ENCODE peak calls at places on chromosomes 13 and 19, in five cellular contexts. J, T, Q, G and R are unnamed samples.
A peak's percentile ranks its signal among the peaks of the same experiment; 100 is the strongest.

GRCh38 chr19:32526895-32527294 is 54.1 kb upstream of the PDCD5 start:
- DNase-seq in T (no peak), G (no peak), Q (no peak), J (no peak), R (no peak)

GRCh38 chr13:77898097-77898496 is 20.5 kb downstream of the EDNRB start:
- DNase-seq in Q (no peak), G (no peak), J (no peak), T (no peak), R (no peak)

GRCh38 chr19:3507371-3508120 is 1.4 kb downstream of the FZR1 start:
- DNase-seq in J (no peak), T (peak; percentile 35), Q (no peak), G (no peak), R (no peak)

GRCh38 chr19:575527-576506 is 3.4 kb downstream of the BSG start:
- DNase-seq in T (peak; percentile 81), Q (no peak), J (no peak), G (no peak), R (no peak)

GRCh38 chr13:41388143-41388881 is 69.0 kb upstream of the RGCC start:
- DNase-seq in J (no peak), G (no peak), Q (no peak), T (no peak), R (no peak)

GRCh38 chr13:33676700-33677048 is 141.3 kb upstream of the RFC3 start:
- DNase-seq in G (peak; percentile 68), T (peak; percentile 64), J (no peak), Q (no peak), R (no peak)

GRCh38 chr13:98039964-98040363 is 86.5 kb downstream of the IPO5 start:
- DNase-seq in Q (no peak), T (no peak), J (no peak), G (no peak), R (no peak)

GRCh38 chr19:6056801-6057650 is 53.3 kb downstream of the RFX2 start:
- DNase-seq in T (peak; percentile 47), Q (no peak), G (peak; percentile 77), J (peak; percentile 95), R (peak; percentile 53)

GRCh38 chr13:26485786-26486185 is 71.7 kb upstream of the WASF3 start:
- DNase-seq in J (no peak), T (no peak), Q (no peak), G (no peak), R (no peak)

GRCh38 chr13:62887046-62887445 is 1471.4 kb upstream of the PCDH20 start:
- DNase-seq in Q (no peak), T (no peak), J (no peak), G (no peak), R (no peak)

GRCh38 chr13:51549050-51549449 is 35.2 kb upstream of the WDFY2 start:
- DNase-seq in Q (no peak), G (peak; percentile 65), T (no peak), J (no peak), R (no peak)

GRCh38 chr19:3699071-3699740 is 1.1 kb downstream of the PIP5K1C start:
- DNase-seq in T (no peak), J (no peak), G (peak; percentile 47), Q (no peak), R (no peak)

GRCh38 chr19:10086904-10087256 is 763 bp downstream of the SHFL start:
- DNase-seq in T (no peak), J (no peak), G (no peak), Q (no peak), R (no peak)

GRCh38 chr13:30652746-30653145 is 35.0 kb downstream of the USPL1 start:
- DNase-seq in G (no peak), Q (no peak), T (no peak), J (no peak), R (no peak)

GRCh38 chr13:46267166-46267565 is 55.4 kb downstream of the LRRC63 start:
- DNase-seq in T (no peak), J (no peak), Q (no peak), G (no peak), R (no peak)

GRCh38 chr13:49812806-49813205 is 20.3 kb upstream of the KPNA3 start:
- DNase-seq in J (no peak), Q (no peak), T (no peak), G (no peak), R (no peak)

GRCh38 chr13:46668906-46669525 is 116.0 kb downstream of the LRCH1 start:
- DNase-seq in G (no peak), J (no peak), Q (no peak), T (no peak), R (no peak)

GRCh38 chr19:13887039-13887438 is 10.1 kb downstream of the NANOS3 start:
- DNase-seq in G (no peak), Q (no peak), T (peak; percentile 69), J (no peak), R (no peak)

GRCh38 chr19:14954071-14954655 is 12.9 kb downstream of the OR7C2 start:
- DNase-seq in J (no peak), T (no peak), G (no peak), Q (no peak), R (no peak)

GRCh38 chr19:38266070-38266469 is 1.7 kb downstream of the SPINT2 start:
- DNase-seq in J (no peak), Q (no peak), G (peak; percentile 63), T (no peak), R (no peak)

GRCh38 chr19:4937060-4937459 is 27.8 kb downstream of the UHRF1 start:
- DNase-seq in T (no peak), J (no peak), Q (no peak), G (no peak), R (no peak)

GRCh38 chr19:18879579-18880373 is 16.2 kb downstream of the CERS1 start:
- DNase-seq in J (no peak), T (peak; percentile 71), Q (no peak), G (no peak), R (no peak)

GRCh38 chr13:42239644-42240043 is 32.3 kb upstream of the AKAP11 start:
- DNase-seq in J (no peak), T (no peak), G (no peak), Q (no peak), R (no peak)

GRCh38 chr13:41402695-41403511 is 54.4 kb upstream of the RGCC start:
- DNase-seq in T (no peak), Q (no peak), G (no peak), J (no peak), R (no peak)

GRCh38 chr19:35261356-35262100 is 7.2 kb upstream of the USF2 start:
- DNase-seq in J (no peak), G (no peak), Q (no peak), T (peak; percentile 17), R (no peak)

GRCh38 chr13:98264877-98265276 is 87.8 kb upstream of the RNF113B start:
- DNase-seq in J (no peak), G (no peak), T (no peak), Q (no peak), R (no peak)

GRCh38 chr13:87680298-87680697 is 9.1 kb downstream of the SLITRK5 start:
- DNase-seq in T (no peak), Q (no peak), G (no peak), J (no peak), R (no peak)

GRCh38 chr13:22468055-22468454 is 712.7 kb upstream of the SGCG start:
- DNase-seq in T (no peak), J (no peak), Q (no peak), G (no peak), R (no peak)

GRCh38 chr19:5255602-5256231 is 84.9 kb downstream of the PTPRS start:
- DNase-seq in Q (no peak), T (no peak), G (no peak), J (no peak), R (no peak)

GRCh38 chr19:49223472-49223871 is 65.9 kb downstream of the TRPM4 start:
- DNase-seq in Q (no peak), T (no peak), G (no peak), J (no peak), R (no peak)

GRCh38 chr13:77733674-77734073 is 36.2 kb downstream of the SLAIN1 start:
- DNase-seq in T (no peak), J (no peak), G (no peak), Q (no peak), R (no peak)

GRCh38 chr19:18700501-18701249 is 17.2 kb downstream of the CRTC1 start:
- DNase-seq in T (peak; percentile 93), Q (no peak), G (peak; percentile 83), J (no peak), R (no peak)

GRCh38 chr13:91596832-91597231 is 198.4 kb downstream of the GPC5 start:
- DNase-seq in Q (no peak), J (no peak), T (no peak), G (no peak), R (no peak)

DNA sequence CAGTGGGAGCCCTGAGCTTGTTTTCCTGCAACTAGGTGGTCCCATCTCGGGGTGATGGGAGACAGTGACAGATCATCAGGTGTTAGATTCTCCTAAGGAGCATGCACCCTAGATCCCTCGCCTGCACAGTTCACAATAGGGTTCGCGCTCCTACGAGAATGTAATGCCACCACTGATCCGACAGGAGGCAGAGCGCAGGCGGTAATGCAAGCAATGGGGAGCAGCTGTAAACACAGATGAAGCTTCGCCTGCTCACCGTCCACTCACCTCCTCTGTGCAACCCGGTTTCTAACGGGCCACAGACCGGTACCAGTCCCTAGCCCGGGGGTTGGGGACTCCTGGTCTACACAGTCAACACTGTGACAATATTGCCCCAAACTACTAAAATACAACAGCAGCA is 38.8 kb downstream of the CARD8 start:
- DNase-seq in T (no peak), G (no peak), Q (no peak), J (no peak), R (no peak)
- TF ChIP-seq CTCF in T (no peak), G (no peak), Q (no peak), J (no peak), R (no peak)

DNA sequence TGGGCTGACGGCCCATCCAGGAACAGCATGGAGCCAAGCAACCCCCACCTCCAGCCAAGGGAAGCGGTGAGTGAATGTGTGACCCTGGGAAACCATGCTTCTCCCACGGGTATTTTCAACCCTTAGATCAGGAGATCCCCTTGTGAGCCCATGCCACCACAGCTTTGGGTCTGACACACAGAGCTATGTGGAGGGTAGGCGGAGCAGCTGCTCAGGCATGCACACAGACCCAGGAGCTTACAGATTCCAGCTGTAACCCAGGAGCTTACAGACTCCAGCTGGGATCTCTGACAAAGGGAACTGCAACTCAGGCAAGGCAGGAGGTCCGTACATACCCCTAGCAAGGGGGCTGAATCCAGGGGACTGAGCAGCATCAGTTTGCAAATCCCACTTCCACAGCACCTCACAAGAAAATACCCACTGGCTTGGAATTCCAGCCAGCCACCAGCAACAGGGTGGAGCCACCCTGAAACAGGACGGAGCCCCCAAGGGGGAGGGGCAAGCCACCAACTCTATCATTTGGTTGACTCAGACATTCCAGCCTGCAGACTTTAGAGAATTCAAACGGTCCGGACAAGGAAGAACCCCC is 40.8 kb upstream of the RFXAP start:
- DNase-seq in Q (no peak), T (no peak), G (no peak), J (peak; percentile 9), R (peak; percentile 29)
- H3K4me3 ChIP-seq in Q (no peak overlapping the region), T (no peak overlapping the region), G (no peak overlapping the region), J (no peak overlapping the region), R (peak overlapping the region; percentile 35)

DNA sequence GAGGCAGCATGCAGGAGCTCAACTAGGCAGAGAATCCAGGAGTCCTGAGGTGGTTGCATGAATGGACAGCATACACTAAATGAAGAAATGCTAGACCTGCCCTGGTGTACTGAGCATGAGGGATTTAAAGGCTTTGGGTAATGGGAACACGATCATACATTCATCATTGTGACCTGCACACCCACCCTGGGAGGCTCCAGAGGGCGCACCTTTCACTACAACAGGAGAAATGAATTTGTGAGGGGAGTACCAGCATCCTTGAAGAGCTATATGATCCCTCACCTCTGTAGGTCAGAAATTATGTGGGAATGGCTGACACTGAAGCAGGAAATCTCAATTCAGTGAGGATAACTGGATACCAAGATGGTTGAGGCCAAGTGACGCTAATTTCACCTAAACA is 8.9 kb downstream of the KLK2 start:
- DNase-seq in Q (no peak), G (no peak), J (no peak), T (no peak), R (no peak)
- TF ChIP-seq CTCF in Q (peak; percentile 15), G (no peak), J (no peak), T (no peak), R (no peak)

GRCh38 chr19:50551713-50552187 is 16.5 kb downstream of the LRRC4B start:
- DNase-seq in G (no peak), Q (no peak), T (no peak), J (no peak), R (no peak)
- H3K4me3 ChIP-seq in G (no peak overlapping the region), Q (no peak overlapping the region), T (peak overlapping the region; percentile 33), J (no peak overlapping the region), R (no peak overlapping the region)